ENCODE peak calls at places on chromosomes 13 and 19, in ten cellular contexts. V is cardiac muscle cell; J is RWPE1; L is CD4-positive, alpha-beta T cell; N is GM13977; X is mesothelial cell of epicardium; E is upper lobe of right lung; S is HL-60; R is body of pancreas; Y is thoracic aorta. F is an unnamed sample.

GRCh38 chr19:30090476-30090875 is 148.4 kb downstream of the URI1 start:
- DNase-seq in V (no peak), J (no peak), L (no peak), N (no peak), X (no peak), E (peak), S (no peak), R (no peak), Y (no peak), F (no peak)

GRCh38 chr19:10207026-10207425 is 12.3 kb upstream of the DNMT1 start:
- DNase-seq in V (no peak), J (no peak), L (no peak), N (peak), X (no peak), E (no peak), S (no peak), R (no peak), Y (no peak), F (no peak)

GRCh38 chr13:32587774-32588165 is 1.5 kb downstream of the PDS5B start:
- DNase-seq in V (no peak), J (no peak), L (no peak), N (no peak), X (no peak), E (no peak), S (peak), R (no peak), Y (no peak), F (no peak)

GRCh38 chr13:44079413-44080205 is 199.9 kb downstream of the LACC1 start:
- DNase-seq in V (no peak), J (no peak), L (no peak), N (no peak), X (no peak), E (no peak), S (no peak), R (no peak), Y (no peak), F (no peak)

GRCh38 chr13:97001641-97002040 is 7.4 kb upstream of the OXGR1 start:
- DNase-seq in V (no peak), J (no peak), L (no peak), N (no peak), X (no peak), E (no peak), S (peak), R (no peak), Y (no peak), F (no peak)

GRCh38 chr19:54424201-54424600 is 8.9 kb downstream of the TTYH1 start:
- DNase-seq in V (no peak), J (no peak), L (no peak), N (no peak), X (no peak), E (no peak), S (no peak), R (no peak), Y (no peak), F (no peak)

GRCh38 chr13:79802389-79803140 is 321.6 kb downstream of the NDFIP2 start:
- DNase-seq in V (no peak), J (no peak), L (no peak), N (no peak), X (no peak), E (no peak), S (no peak), R (no peak), Y (no peak), F (no peak)

GRCh38 chr19:52331757-52332156 is 4.3 kb upstream of the ZNF610 start:
- DNase-seq in V (peak), J (no peak), L (no peak), N (no peak), X (no peak), E (no peak), S (no peak), R (no peak), Y (no peak), F (no peak)

GRCh38 chr19:13825489-13826475 is 30.5 kb downstream of the ZSWIM4 start:
- DNase-seq in V (no peak), J (no peak), L (no peak), N (no peak), X (no peak), E (no peak), S (no peak), R (no peak), Y (no peak), F (no peak)
- TF ChIP-seq CTCF in V (no peak), J (no peak), L (no peak), N (no peak), X (no peak), E (peak), S (no peak), R (no peak), Y (no peak), F (no peak)

DNA sequence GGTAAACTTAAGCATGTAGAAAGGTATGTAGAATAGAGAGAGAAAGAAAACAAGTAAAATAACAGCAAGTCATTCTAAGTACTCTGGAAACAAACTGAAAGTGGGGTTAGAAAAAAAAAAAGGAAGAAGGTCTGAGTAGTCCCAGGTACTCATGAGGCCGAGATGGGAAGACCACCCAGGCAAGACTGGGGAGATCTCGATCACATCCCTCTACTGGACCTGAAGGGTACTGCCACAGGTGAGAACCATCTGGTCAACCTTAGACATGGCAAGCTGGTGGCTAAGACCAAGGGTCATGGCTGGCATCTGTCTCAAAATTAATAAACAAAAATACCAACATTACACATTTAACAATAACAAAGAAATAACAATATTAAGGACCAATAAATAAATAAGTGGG is 36.3 kb upstream of the ZNF724 start:
- DNase-seq in V (no peak), J (no peak), L (no peak), N (no peak), X (no peak), E (no peak), S (no peak), R (no peak), Y (no peak), F (no peak)
- TF ChIP-seq CTCF in V (no peak), J (no peak), L (peak), N (peak), X (no peak), E (peak), S (no peak), R (no peak), Y (peak), F (no peak)

GRCh38 chr19:18675779-18676178 is 7.7 kb upstream of the CRTC1 start:
- DNase-seq in V (peak), J (no peak), L (no peak), N (no peak), X (no peak), E (no peak), S (no peak), R (no peak), Y (no peak), F (no peak)
- TF ChIP-seq CTCF in V (peak), J (no peak), L (peak), N (peak), X (peak), E (no peak), S (no peak), R (peak), Y (no peak), F (no peak)

DNA sequence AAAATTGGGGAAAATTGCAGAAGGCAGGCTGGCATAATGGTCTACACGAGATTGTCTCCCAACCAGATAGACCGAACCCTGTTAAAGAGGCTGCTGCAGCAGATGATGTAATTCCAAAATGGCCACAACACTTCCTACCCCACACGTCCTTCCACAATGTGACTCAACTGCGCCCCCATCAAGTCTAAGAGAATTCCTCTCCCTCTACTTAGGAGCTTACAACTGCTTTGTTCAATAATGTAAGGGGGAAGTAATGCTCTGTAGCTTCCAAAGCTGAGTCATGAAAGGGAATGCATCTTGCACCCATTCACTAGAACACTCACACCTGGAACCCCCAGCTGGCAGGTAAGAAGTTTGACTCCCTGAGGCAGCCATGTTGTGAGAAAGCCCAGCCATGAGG is 117.8 kb upstream of the IRS2 start:
- DNase-seq in V (no peak), J (no peak), L (no peak), N (no peak), X (no peak), E (no peak), S (peak), R (no peak), Y (no peak), F (no peak)
- TF ChIP-seq CTCF in V (no peak), J (no peak), L (no peak), N (no peak), X (no peak), E (no peak), S (no peak), R (no peak), Y (no peak), F (no peak)

GRCh38 chr19:49667473-49667872 is 1.7 kb downstream of the BCL2L12 start:
- DNase-seq in V (no peak), J (no peak), L (no peak), N (no peak), X (no peak), E (no peak), S (no peak), R (no peak), Y (no peak), F (no peak)

GRCh38 chr19:49666120-49666444 is 349 bp downstream of the BCL2L12 start:
- DNase-seq in V (no peak), J (peak), L (no peak), N (no peak), X (no peak), E (no peak), S (no peak), R (no peak), Y (no peak), F (no peak)

GRCh38 chr19:49663224-49663623 is 2.4 kb downstream of the IRF3 start:
- DNase-seq in V (no peak), J (no peak), L (no peak), N (no peak), X (no peak), E (no peak), S (no peak), R (no peak), Y (no peak), F (no peak)

GRCh38 chr19:49664171-49665070 is 1.2 kb downstream of the IRF3 start:
- DNase-seq in V (peak), J (peak), L (peak), N (peak), X (peak), E (peak), S (peak), R (peak), Y (peak), F (peak)

GRCh38 chr19:49665301-49666119 is at the start of the genes BCL2L12 and IRF3:
- DNase-seq in V (peak), J (peak), L (peak), N (peak), X (peak), E (peak), S (peak), R (peak), Y (peak), F (peak)
- TF ChIP-seq CTCF in V (peak), J (no peak), L (no peak), N (no peak), X (no peak), E (no peak), S (no peak), R (no peak), Y (no peak), F (no peak)

DNA sequence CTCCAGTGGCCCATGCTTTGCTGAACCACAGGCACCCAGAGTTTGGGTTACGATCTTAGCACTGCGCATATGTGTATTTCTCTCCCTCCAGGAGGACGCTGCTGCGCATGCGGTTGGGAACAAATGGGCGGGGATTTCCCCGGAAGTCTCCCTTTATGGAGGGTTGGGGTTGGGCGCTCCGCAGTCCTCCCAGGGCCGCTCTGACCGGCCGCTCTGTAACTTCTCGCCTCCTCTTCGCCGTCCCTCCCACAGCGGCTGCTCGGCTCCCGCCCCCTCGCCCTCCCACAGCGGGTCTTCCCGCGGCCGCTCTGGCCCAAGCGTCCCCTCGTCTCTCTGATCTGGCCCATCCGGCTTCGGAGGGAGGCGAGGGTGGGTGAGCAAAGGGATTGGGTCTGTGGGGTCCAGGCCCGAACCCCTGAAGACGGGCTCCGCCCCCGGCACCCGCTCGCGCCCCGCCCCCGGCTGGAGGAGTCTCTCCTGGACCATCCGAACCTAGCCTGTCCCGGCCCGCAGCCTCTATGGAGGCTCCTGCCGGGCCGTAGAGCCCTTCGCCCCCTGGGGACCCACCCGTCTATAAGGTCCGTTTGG is at the start of gene MEGF8:
- DNase-seq in V (peak), J (peak), L (peak), N (peak), X (peak), E (peak), S (peak), R (peak), Y (peak), F (peak)
- TF ChIP-seq CTCF in V (peak), J (peak), L (no peak), N (peak), X (peak), E (peak), S (peak), R (peak), Y (peak), F (no peak)

GRCh38 chr19:45146716-45147337 is 14.0 kb downstream of the NKPD1 start:
- DNase-seq in V (no peak), J (no peak), L (no peak), N (no peak), X (no peak), E (no peak), S (no peak), R (no peak), Y (no peak), F (no peak)
- TF ChIP-seq CTCF in V (no peak), J (no peak), L (no peak), N (no peak), X (no peak), E (no peak), S (no peak), R (no peak), Y (no peak), F (no peak)

GRCh38 chr13:91017031-91017668 is 330.3 kb upstream of the MIR17HG start:
- DNase-seq in V (peak), J (peak), L (no peak), N (peak), X (peak), E (peak), S (peak), R (peak), Y (no peak), F (peak)
- TF ChIP-seq CTCF in V (peak), J (peak), L (no peak), N (peak), X (peak), E (peak), S (peak), R (peak), Y (peak), F (no peak)